ENCODE peak calls at places on chromosomes 4 and X, in six cellular contexts. V, M, N, T, I and L are unnamed samples.

GRCh38 chr4:187417761-187418160 is 577.8 kb upstream of the ZFP42 start:
- DNase-seq in M (no peak), I (no peak), V (no peak), N (no peak), T (no peak), L (peak)

GRCh38 chr4:151854731-151855130 is 93.9 kb upstream of the GATB start:
- DNase-seq in T (no peak), M (no peak), I (no peak), N (no peak), V (peak), L (no peak)

GRCh38 chr4:120801171-120801758 is 121.3 kb downstream of the PRDM5 start:
- DNase-seq in I (peak), V (peak), N (no peak), T (peak), M (no peak), L (peak)

GRCh38 chr4:184450045-184450444 is 24.3 kb downstream of the IRF2 start:
- DNase-seq in N (no peak), M (no peak), T (peak), V (peak), I (no peak), L (peak)

GRCh38 chrX:333611-334311 is 15.2 kb upstream of the GTPBP6 start:
- DNase-seq in M (no peak), N (no peak), T (no peak), V (no peak), I (peak), L (no peak)

GRCh38 chrX:101230636-101231035 is 11.1 kb downstream of the DRP2 start:
- DNase-seq in N (no peak), V (peak), T (no peak), I (no peak), M (no peak), L (peak)

GRCh38 chr4:167887726-167888125 is 204.6 kb upstream of the ANXA10 start:
- DNase-seq in N (peak), M (no peak), I (no peak), T (no peak), V (no peak), L (no peak)

GRCh38 chr4:112759313-112759712 is 122.4 kb downstream of the LARP7 start:
- DNase-seq in T (no peak), V (no peak), N (peak), M (no peak), I (no peak), L (no peak)

GRCh38 chr4:113604955-113605354 is 156.6 kb downstream of the CAMK2D start:
- DNase-seq in M (no peak), V (peak), T (no peak), I (no peak), N (no peak), L (no peak)

GRCh38 chrX:47573334-47574095 is 8.7 kb upstream of the TIMP1 start:
- DNase-seq in N (peak), T (peak), M (no peak), I (no peak), V (peak), L (peak)

GRCh38 chrX:72269671-72270251 is 7.3 kb downstream of the RPS4X start:
- DNase-seq in N (no peak), M (no peak), V (peak), I (no peak), T (peak), L (peak)

GRCh38 chrX:149757206-149758067 is 16.4 kb upstream of the HSFX1 start:
- DNase-seq in N (no peak), I (no peak), V (no peak), M (no peak), T (no peak), L (no peak)

GRCh38 chr4:54318904-54319303 is 89.8 kb downstream of the PDGFRA start:
- DNase-seq in N (peak), T (peak), V (peak), M (no peak), I (no peak), L (peak)

GRCh38 chr4:136651932-136652331 is 880.4 kb downstream of the PCDH18 start:
- DNase-seq in T (no peak), M (no peak), V (no peak), I (no peak), N (no peak), L (no peak)

GRCh38 chr4:188554413-188554812 is 415.2 kb downstream of the TRIML1 start:
- DNase-seq in N (no peak), T (no peak), M (no peak), V (no peak), I (no peak), L (no peak)

GRCh38 chrX:71144651-71145050 is at the start of gene NLGN3:
- DNase-seq in M (no peak), I (peak), V (no peak), N (no peak), T (no peak), L (no peak)

GRCh38 chr4:149980941-149981340 is 97.3 kb upstream of the DCLK2 start:
- DNase-seq in M (no peak), V (peak), I (peak), T (peak), N (no peak), L (peak)

GRCh38 chr4:176988226-176988625 is 195.5 kb upstream of the VEGFC start:
- DNase-seq in V (peak), N (no peak), T (peak), I (no peak), M (no peak), L (peak)

GRCh38 chr4:104870495-104871228 is 276.0 kb upstream of the TET2 start:
- DNase-seq in N (no peak), T (no peak), V (no peak), M (peak), I (no peak), L (no peak)

GRCh38 chrX:150897371-150898319 is 823 bp downstream of the CD99L2 start:
- DNase-seq in T (peak), V (peak), N (peak), I (peak), M (no peak), L (peak)

GRCh38 chrX:49258749-49259124 is 5.8 kb downstream of the FOXP3 start:
- DNase-seq in M (no peak), I (no peak), N (no peak), V (no peak), T (no peak), L (no peak)

GRCh38 chrX:39874202-39874816 is 223.4 kb downstream of the BCOR start:
- DNase-seq in I (no peak), N (no peak), M (peak), T (no peak), V (no peak), L (no peak)

GRCh38 chr4:2583517-2583916 is 47.1 kb downstream of the FAM193A start:
- DNase-seq in T (peak), M (no peak), V (no peak), I (no peak), N (no peak), L (peak)

GRCh38 chrX:115957862-115958490 is 212.6 kb upstream of the AGTR2 start:
- DNase-seq in V (no peak), M (no peak), N (peak), I (no peak), T (no peak), L (peak)

GRCh38 chr4:138310991-138311390 is 68.8 kb upstream of the SLC7A11 start:
- DNase-seq in V (peak), N (no peak), I (no peak), M (no peak), T (peak), L (peak)

GRCh38 chrX:74230094-74230493 is 73.9 kb upstream of the ZCCHC13 start:
- DNase-seq in M (no peak), T (peak), N (no peak), I (no peak), V (no peak), L (no peak)
- TF ChIP-seq CTCF in M (no peak), T (peak), N (no peak), I (no peak), V (no peak), L (no peak)

GRCh38 chr4:158353541-158354304 is 143.4 kb downstream of the TMEM144 start:
- DNase-seq in T (no peak), N (no peak), I (no peak), V (no peak), M (no peak), L (no peak)
- TF ChIP-seq CTCF in T (no peak), N (no peak), I (no peak), V (no peak), M (no peak), L (no peak)

GRCh38 chr4:129043523-129043922 is 49.8 kb downstream of the SCLT1 start:
- DNase-seq in N (no peak), V (peak), M (no peak), I (no peak), T (peak), L (peak)
- TF ChIP-seq CTCF in N (peak), V (peak), M (peak), I (no peak), T (peak), L (peak)

DNA sequence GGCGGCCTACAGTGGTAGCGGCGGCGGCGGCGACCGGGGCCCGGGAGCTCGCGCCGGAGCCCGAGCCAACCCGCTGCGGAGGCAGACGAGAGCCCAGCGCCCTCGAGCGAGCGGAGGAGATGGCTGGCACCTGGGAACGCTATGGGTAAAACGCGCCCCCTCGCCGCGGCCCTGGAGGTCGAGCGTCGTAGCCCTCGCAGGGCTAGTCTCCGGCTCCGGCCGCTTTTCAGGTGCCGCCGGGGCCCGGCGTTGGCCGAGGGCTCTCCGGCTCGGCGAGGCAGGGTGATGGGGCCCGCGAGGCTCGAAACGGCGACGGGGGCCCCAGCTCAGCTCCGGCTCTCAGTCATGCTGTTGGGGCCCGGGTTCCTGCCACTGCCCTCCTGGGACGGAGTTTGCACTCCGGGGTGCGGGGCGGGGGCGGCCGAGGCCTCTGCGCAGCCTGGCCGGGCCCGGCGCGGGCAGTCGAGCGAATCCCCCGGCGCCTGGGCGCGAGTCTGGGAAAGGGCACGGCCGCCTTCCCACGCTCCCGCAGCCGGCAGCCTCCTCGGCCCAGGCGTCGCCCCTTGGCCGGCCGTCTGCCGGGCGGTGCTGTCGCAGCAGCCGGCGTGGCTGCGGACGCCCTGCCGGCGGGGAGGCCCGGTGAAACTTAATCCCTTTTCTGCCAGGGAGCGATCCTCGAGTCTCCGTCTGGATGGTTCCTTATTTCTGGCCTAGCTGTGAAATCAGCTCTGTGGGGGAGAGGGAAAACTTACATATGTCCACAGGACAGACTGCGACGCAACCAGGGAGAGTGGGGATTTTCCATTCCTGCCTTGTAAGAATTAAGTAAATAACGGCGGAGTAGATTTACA is 845 bp downstream of the MID2 start:
- DNase-seq in V (peak), I (peak), N (peak), M (no peak), T (peak), L (peak)
- TF ChIP-seq CTCF in V (no peak), I (no peak), N (no peak), M (no peak), T (no peak), L (no peak)

GRCh38 chrX:123201720-123202119 is 17.6 kb downstream of the GRIA3 start:
- DNase-seq in V (peak), I (no peak), T (no peak), N (no peak), M (no peak), L (no peak)

GRCh38 chrX:123202523-123202922 is 18.4 kb downstream of the GRIA3 start:
- DNase-seq in M (no peak), T (no peak), N (no peak), I (no peak), V (no peak), L (no peak)

GRCh38 chrX:123199338-123199737 is 15.3 kb downstream of the GRIA3 start:
- DNase-seq in V (no peak), I (no peak), T (no peak), M (no peak), N (no peak), L (no peak)

GRCh38 chrX:123206222-123206621 is 22.1 kb downstream of the GRIA3 start:
- DNase-seq in T (no peak), N (no peak), V (no peak), I (no peak), M (no peak), L (no peak)

DNA sequence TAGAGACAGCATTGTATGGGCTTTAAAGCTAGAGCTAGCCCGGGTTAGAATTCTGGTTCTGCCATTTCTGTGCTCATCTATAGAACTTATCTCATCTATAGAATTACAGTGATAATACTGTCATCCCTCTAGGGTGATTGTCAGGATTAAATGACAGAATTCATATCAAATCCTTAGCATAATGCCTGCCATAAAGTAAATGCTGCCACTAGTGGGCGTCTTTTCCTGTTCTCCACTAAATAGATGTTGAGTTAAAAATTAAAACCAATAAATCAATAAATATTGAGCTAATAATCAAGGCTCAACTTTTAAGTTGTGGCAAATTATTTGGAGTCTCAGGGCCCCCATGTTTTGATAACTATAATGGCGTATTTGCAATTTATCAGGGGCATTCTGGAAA is 19.7 kb downstream of the GRIA3 start:
- DNase-seq in V (no peak), I (no peak), N (no peak), T (no peak), M (no peak), L (no peak)
- TF ChIP-seq CTCF in V (no peak), I (no peak), N (peak), T (no peak), M (no peak), L (peak)